ENCODE peak calls at places on chromosomes 6 and 20, in ten cellular contexts. S is adrenal gland, I is psoas muscle, Q is left lung, P is H1, O is hepatocyte, Y is fibroblast of lung, J is suprapubic skin, N is OCI-LY7, K is cardiac muscle cell. M is an unnamed sample. For H3K4me1 and H3K9me3, the result is how much of the 10 kb centered on the place peaks cover.

GRCh38 chr20:3670511-3670910 is 7.3 kb upstream of the GFRA4 start:
- DNase-seq in S (no peak), I (no peak), Q (no peak), P (no peak), O (no peak), Y (no peak), J (no peak), N (no peak), K (no peak), M (no peak)

GRCh38 chr20:35515949-35516645 is 13.4 kb downstream of the C20orf173 start:
- DNase-seq in S (peak), I (no peak), Q (no peak), P (no peak), O (peak), Y (peak), J (no peak), N (no peak), K (peak), M (no peak)

GRCh38 chr6:105799051-105799450 is 287.1 kb upstream of the PRDM1 start:
- DNase-seq in S (peak), I (no peak), Q (no peak), P (no peak), O (no peak), Y (peak), J (no peak), N (no peak), K (no peak), M (peak)

GRCh38 chr6:25966707-25967106 is 4.1 kb downstream of the TRIM38 start:
- DNase-seq in S (no peak), I (no peak), Q (no peak), P (no peak), O (no peak), Y (no peak), J (no peak), N (no peak), K (no peak), M (no peak)

GRCh38 chr6:152863618-152864326 is 113.2 kb downstream of the VIP start:
- DNase-seq in S (peak), I (peak), Q (no peak), P (no peak), O (peak), Y (peak), J (no peak), N (peak), K (peak), M (no peak)

GRCh38 chr6:89278956-89279355 is 36.1 kb downstream of the GABRR2 start:
- DNase-seq in S (no peak), I (no peak), Q (no peak), P (no peak), O (no peak), Y (no peak), J (no peak), N (no peak), K (no peak), M (no peak)

GRCh38 chr6:169981051-169981450 is 229.6 kb downstream of the ERMARD start:
- DNase-seq in S (no peak), I (no peak), Q (peak), P (no peak), O (no peak), Y (no peak), J (no peak), N (no peak), K (no peak), M (no peak)

GRCh38 chr20:44228465-44229258 is 18.1 kb upstream of the OSER1 start:
- DNase-seq in S (no peak), I (no peak), Q (no peak), P (no peak), O (no peak), Y (no peak), J (no peak), N (no peak), K (no peak), M (no peak)

GRCh38 chr6:35742842-35743241 is 6.0 kb downstream of the ARMC12 start:
- DNase-seq in S (no peak), I (no peak), Q (no peak), P (no peak), O (no peak), Y (no peak), J (no peak), N (no peak), K (no peak), M (no peak)

GRCh38 chr20:17934141-17934862 is 34.3 kb downstream of the SNX5 start:
- DNase-seq in S (no peak), I (peak), Q (no peak), P (no peak), O (no peak), Y (no peak), J (no peak), N (no peak), K (peak), M (no peak)

GRCh38 chr6:110528051-110528929 is 51.9 kb upstream of the SLC22A16 start:
- DNase-seq in S (peak), I (no peak), Q (no peak), P (no peak), O (peak), Y (peak), J (no peak), N (peak), K (peak), M (peak)

GRCh38 chr20:63097336-63097831 is 90.6 kb upstream of the BHLHE23 start:
- DNase-seq in S (no peak), I (no peak), Q (peak), P (no peak), O (no peak), Y (no peak), J (peak), N (no peak), K (no peak), M (peak)

GRCh38 chr6:1554881-1555569 is 54.7 kb upstream of the FOXC1 start:
- DNase-seq in S (peak), I (peak), Q (peak), P (no peak), O (peak), Y (peak), J (no peak), N (no peak), K (peak), M (peak)

GRCh38 chr6:167153523-167153959 is 4.2 kb downstream of the GPR31 start:
- DNase-seq in S (peak), I (no peak), Q (no peak), P (no peak), O (no peak), Y (no peak), J (no peak), N (peak), K (peak), M (no peak)

GRCh38 chr6:113560908-113561307 is 296.2 kb upstream of the MARCKS start:
- DNase-seq in S (no peak), I (no peak), Q (no peak), P (no peak), O (no peak), Y (peak), J (no peak), N (no peak), K (peak), M (no peak)

GRCh38 chr20:44918761-44919160 is 8.9 kb downstream of the PABPC1L start:
- DNase-seq in S (no peak), I (no peak), Q (no peak), P (no peak), O (no peak), Y (no peak), J (no peak), N (no peak), K (no peak), M (no peak)

GRCh38 chr6:73566954-73567591 is 46.2 kb upstream of the EEF1A1 start:
- DNase-seq in S (peak), I (peak), Q (no peak), P (no peak), O (peak), Y (peak), J (peak), N (no peak), K (peak), M (peak)

GRCh38 chr6:33197431-33198048 is 2.9 kb downstream of the RXRB start:
- DNase-seq in S (peak), I (no peak), Q (peak), P (no peak), O (peak), Y (peak), J (no peak), N (peak), K (peak), M (no peak)

GRCh38 chr6:170388113-170388512 is 81.6 kb downstream of the FAM120B start:
- DNase-seq in S (no peak), I (no peak), Q (no peak), P (no peak), O (peak), Y (no peak), J (no peak), N (no peak), K (peak), M (no peak)

GRCh38 chr20:43691928-43692524 is 25.1 kb downstream of the MYBL2 start:
- DNase-seq in S (peak), I (peak), Q (no peak), P (peak), O (peak), Y (peak), J (no peak), N (peak), K (peak), M (no peak)

GRCh38 chr6:142302427-142303190 is 802 bp downstream of the ADGRG6 start:
- DNase-seq in S (no peak), I (no peak), Q (no peak), P (no peak), O (peak), Y (no peak), J (no peak), N (no peak), K (no peak), M (no peak)

GRCh38 chr20:1130058-1130694 is 11.8 kb downstream of the PSMF1 start:
- DNase-seq in S (no peak), I (no peak), Q (no peak), P (no peak), O (no peak), Y (no peak), J (no peak), N (no peak), K (no peak), M (no peak)

GRCh38 chr6:162533009-162533400 is 194.6 kb downstream of the PRKN start:
- DNase-seq in S (no peak), I (no peak), Q (no peak), P (no peak), O (no peak), Y (no peak), J (no peak), N (no peak), K (no peak), M (no peak)

GRCh38 chr6:152170702-152171667 is 363.5 kb downstream of the ESR1 start:
- DNase-seq in S (peak), I (no peak), Q (no peak), P (no peak), O (peak), Y (peak), J (no peak), N (no peak), K (peak), M (no peak)

DNA sequence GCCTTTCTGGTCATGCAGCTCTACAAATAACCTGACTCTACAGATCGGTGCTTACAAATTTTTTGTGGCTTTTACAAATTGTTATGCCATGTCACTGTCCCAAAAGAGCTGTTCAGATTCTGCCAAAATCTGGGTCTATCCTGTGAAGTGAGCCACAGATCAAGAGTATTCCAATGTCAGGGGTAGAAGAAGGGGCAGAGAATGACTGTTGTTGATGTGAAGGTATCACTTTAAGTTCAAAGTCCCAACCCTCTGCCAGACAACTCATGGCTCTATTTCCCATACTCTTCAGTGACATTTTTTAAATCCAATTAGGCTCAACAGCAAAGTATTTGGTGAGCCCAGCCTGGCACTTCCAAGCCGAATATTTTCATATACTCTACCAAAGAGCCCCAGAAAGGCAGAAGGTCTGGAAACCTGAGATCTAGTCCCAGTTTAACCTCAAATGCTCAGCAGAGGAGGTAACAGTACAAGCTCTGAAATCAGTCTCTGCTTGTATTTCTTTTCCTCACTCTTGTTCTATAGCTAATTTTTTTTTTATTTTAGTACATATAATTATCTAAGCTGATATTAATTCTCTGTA is 9.2 kb downstream of the SOD2 start:
- DNase-seq in S (no peak), I (no peak), Q (no peak), P (no peak), O (no peak), Y (no peak), J (no peak), N (no peak), K (no peak), M (no peak)
- H3K4me1 ChIP-seq in S (under half), I (under half), Q (under half), P (under half), O (under half), Y (under half), J (under half), N (under half), K (under half), M (under half)

DNA sequence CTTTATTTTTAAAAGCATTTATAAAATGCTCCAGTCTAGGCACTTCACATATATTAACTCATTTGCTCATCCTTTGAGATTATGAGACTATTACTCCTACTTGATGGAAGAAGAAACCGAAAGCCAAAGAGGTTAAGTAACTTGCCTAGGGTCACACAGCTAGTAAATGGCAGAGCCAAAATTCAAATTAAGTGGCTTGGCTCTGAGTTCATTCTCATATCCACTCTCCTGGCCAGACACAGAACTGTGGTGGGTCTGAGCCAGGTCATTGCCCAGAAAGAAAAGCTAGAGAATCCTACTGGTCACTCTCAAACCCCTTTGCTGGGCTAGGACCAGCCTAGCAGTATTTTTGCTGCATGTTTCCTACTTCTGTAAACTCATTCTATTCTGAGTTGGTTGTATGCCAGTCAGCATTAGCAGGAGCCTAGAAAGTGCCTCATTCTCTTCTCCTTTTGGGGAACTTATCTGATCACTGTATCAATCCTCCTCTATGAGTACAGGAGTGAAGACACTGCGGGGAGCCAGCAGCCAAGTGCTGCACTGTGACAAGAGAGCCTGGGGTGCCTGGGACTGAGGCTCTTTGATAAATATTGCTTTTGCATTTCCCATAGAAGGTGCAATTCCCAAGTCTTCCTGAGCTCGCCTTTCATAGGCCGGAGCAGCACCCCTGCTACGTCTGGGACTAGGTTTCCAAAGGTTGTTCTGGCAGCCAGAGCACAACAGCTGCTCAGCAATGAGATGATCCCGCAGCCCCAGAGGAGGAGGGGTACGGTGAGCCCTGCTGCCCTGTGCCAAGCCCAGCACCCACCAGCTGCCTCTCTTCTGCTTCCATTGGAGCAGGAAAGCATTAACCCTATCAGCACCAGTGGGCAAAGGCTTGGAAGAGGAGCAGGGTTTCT is 728.3 kb downstream of the MAFB start:
- DNase-seq in S (no peak), I (peak), Q (no peak), P (no peak), O (no peak), Y (no peak), J (no peak), N (no peak), K (no peak), M (no peak)
- H3K9me3 ChIP-seq in S (under half), I (under half), Q (under half), P (under half), O (under half), Y (under half), J (under half), N (under half), K (under half), M (under half)

GRCh38 chr6:137879885-137880430 is 12.9 kb downstream of the TNFAIP3 start:
- DNase-seq in S (no peak), I (no peak), Q (no peak), P (no peak), O (no peak), Y (no peak), J (no peak), N (no peak), K (no peak), M (no peak)

GRCh38 chr6:137877113-137877512 is 10.1 kb downstream of the TNFAIP3 start:
- DNase-seq in S (no peak), I (no peak), Q (no peak), P (no peak), O (no peak), Y (no peak), J (no peak), N (no peak), K (no peak), M (no peak)

GRCh38 chr6:137879301-137879700 is 12.2 kb downstream of the TNFAIP3 start:
- DNase-seq in S (no peak), I (no peak), Q (no peak), P (no peak), O (no peak), Y (no peak), J (no peak), N (no peak), K (no peak), M (no peak)

GRCh38 chr6:137878070-137878809 is 11.2 kb downstream of the TNFAIP3 start:
- DNase-seq in S (no peak), I (no peak), Q (no peak), P (no peak), O (no peak), Y (peak), J (no peak), N (no peak), K (no peak), M (no peak)

DNA sequence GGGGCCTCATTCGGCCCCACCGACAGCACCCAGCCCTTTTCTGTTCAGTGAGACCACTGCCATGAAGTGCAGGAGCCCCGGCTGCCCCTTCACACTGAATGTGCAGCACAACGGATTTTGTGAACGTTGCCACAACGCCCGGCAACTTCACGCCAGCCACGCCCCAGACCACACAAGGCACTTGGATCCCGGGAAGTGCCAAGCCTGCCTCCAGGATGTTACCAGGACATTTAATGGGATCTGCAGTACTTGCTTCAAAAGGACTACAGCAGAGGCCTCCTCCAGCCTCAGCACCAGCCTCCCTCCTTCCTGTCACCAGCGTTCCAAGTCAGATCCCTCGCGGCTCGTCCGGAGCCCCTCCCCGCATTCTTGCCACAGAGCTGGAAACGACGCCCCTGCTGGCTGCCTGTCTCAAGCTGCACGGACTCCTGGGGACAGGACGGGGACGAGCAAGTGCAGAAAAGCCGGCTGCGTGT is 11.8 kb downstream of the TNFAIP3 start:
- DNase-seq in S (peak), I (peak), Q (no peak), P (peak), O (no peak), Y (no peak), J (peak), N (no peak), K (no peak), M (no peak)
- TF ChIP-seq CTCF in S (peak), I (no peak), Q (no peak), P (peak), O (no peak), Y (no peak), J (no peak), N (no peak), K (no peak), M (no peak)

DNA sequence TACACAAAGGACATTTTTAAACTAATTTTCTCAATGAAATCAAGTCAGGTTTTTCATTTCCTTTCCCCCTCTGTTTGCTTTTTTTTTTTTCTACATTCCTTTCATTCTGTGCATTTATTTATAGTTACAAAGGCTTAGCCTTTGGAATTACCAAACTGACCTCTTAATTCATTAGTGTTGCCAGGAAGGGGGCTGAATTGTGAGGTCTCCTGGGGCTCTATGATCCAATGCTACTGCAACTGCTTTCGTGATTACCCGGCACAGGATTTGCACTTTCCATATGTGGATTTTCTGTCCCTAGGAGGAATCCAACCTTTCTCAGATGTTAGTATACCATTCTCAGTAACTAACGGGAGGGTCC is 35.3 kb downstream of the NEDD9 start:
- DNase-seq in S (no peak), I (no peak), Q (no peak), P (no peak), O (no peak), Y (peak), J (no peak), N (no peak), K (peak), M (no peak)
- H3K4me1 ChIP-seq in S (under half), I (under half), Q (under half), P (under half), O (under half), Y (under half), J (under half), N (under half), K (under half), M (half or more)

GRCh38 chr20:59138114-59138602 is 25.5 kb upstream of the ZNF831 start:
- DNase-seq in S (no peak), I (no peak), Q (no peak), P (no peak), O (no peak), Y (no peak), J (no peak), N (no peak), K (no peak), M (no peak)
- H3K9me3 ChIP-seq in S (under half), I (under half), Q (under half), P (under half), O (under half), Y (under half), J (under half), N (under half), K (under half), M (under half)

DNA sequence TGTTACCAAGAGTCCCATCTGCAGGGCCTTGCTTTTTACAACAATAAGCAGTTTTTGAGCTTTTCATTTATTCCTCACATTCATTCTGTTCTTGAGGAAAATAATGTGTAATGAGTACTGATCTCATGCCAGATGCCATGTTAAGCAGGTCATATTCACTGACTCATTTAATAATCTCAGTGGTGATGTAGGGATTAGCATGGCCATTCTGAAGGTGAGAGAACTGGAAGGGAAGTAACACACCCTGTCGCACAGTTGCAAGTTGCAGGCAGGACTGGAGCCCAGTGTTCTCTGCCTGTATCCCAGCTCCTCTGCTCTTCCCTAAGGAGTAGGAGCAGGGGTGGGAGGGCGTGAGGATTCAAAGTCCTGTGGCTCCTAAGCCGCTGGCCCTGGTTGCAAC is 5.6 kb downstream of the PCIF1 start:
- DNase-seq in S (no peak), I (no peak), Q (no peak), P (no peak), O (no peak), Y (no peak), J (no peak), N (no peak), K (no peak), M (no peak)
- TF ChIP-seq CTCF in S (no peak), I (no peak), Q (no peak), P (no peak), O (no peak), Y (no peak), J (no peak), N (no peak), K (no peak), M (no peak)

M was measured in tibial artery.